ENCODE peak calls at places on chromosomes 13 and 19, in ten cellular contexts. H is WTC11; Y is GM12865; Z is HFFc6; F is glutamatergic neuron; U is tibial artery; O is Calu3; B is CD4-positive, alpha-beta T cell; I is tibial nerve; S is DND-41. P is an unnamed sample.

GRCh38 chr13:47326061-47326460 is 429.2 kb upstream of the HTR2A start:
- DNase-seq in I (no peak), O (no peak), U (no peak), Z (peak), H (no peak), B (no peak), F (no peak), Y (no peak), S (no peak), P (no peak)

GRCh38 chr19:38769635-38770211 is 3.6 kb downstream of the LGALS7 start:
- DNase-seq in I (peak), S (no peak), U (peak), H (peak), O (no peak), F (peak), Z (peak), Y (peak), B (peak), P (peak)

GRCh38 chr13:46962286-46962941 is 65.6 kb upstream of the HTR2A start:
- DNase-seq in S (no peak), Z (peak), B (no peak), O (no peak), Y (peak), H (no peak), U (no peak), I (no peak), F (no peak), P (no peak)

GRCh38 chr19:13176345-13176744 is 26.1 kb downstream of the IER2 start:
- DNase-seq in U (no peak), I (no peak), O (no peak), Y (no peak), Z (no peak), F (no peak), B (no peak), H (no peak), S (no peak), P (no peak)

GRCh38 chr13:58953638-58954037 is 1210.1 kb downstream of the DIAPH3 start:
- DNase-seq in S (peak), Z (no peak), O (no peak), I (no peak), B (no peak), H (no peak), Y (peak), U (no peak), F (no peak), P (no peak)

GRCh38 chr13:114185182-114185971 is 6.3 kb downstream of the CFAP97D2 start:
- DNase-seq in I (no peak), U (no peak), B (no peak), Z (no peak), F (no peak), Y (no peak), O (no peak), S (no peak), H (no peak), P (no peak)

GRCh38 chr13:30371649-30372265 is 50.5 kb upstream of the UBE2L5 start:
- DNase-seq in S (peak), Z (peak), Y (peak), I (no peak), F (no peak), B (peak), U (peak), O (peak), H (no peak), P (peak)

GRCh38 chr13:106471957-106472543 is 63.4 kb downstream of the EFNB2 start:
- DNase-seq in B (no peak), H (peak), Z (peak), I (no peak), F (no peak), S (no peak), Y (peak), U (no peak), O (peak), P (no peak)

GRCh38 chr19:53467503-53468262 is at the start of gene ZNF813:
- DNase-seq in Z (peak), S (peak), O (no peak), H (peak), I (peak), Y (peak), B (peak), F (peak), U (peak), P (peak)

GRCh38 chr13:33119022-33119735 is 103.0 kb downstream of the KL start:
- DNase-seq in F (no peak), O (no peak), S (no peak), U (no peak), I (no peak), Z (peak), H (no peak), B (no peak), Y (no peak), P (no peak)

GRCh38 chr19:43755256-43755801 is 567 bp upstream of the SMG9 start:
- DNase-seq in F (peak), I (peak), Z (no peak), Y (peak), U (peak), S (peak), H (peak), B (peak), O (peak), P (peak)

GRCh38 chr13:32537580-32538233 is 888 bp downstream of the N4BP2L2 start:
- DNase-seq in Z (no peak), S (peak), I (no peak), U (peak), B (peak), Y (no peak), H (peak), F (peak), O (peak), P (peak)

GRCh38 chr19:2271516-2272103 is 10.4 kb downstream of the PEAK3 start:
- DNase-seq in S (no peak), U (no peak), Z (peak), B (no peak), I (no peak), Y (no peak), F (no peak), O (no peak), H (peak), P (no peak)

GRCh38 chr13:40409278-40409677 is 257.2 kb downstream of the FOXO1 start:
- DNase-seq in U (no peak), I (no peak), Z (no peak), O (no peak), S (no peak), Y (no peak), B (no peak), H (no peak), F (no peak), P (no peak)

GRCh38 chr19:51142119-51142518 is at the start of gene SIGLEC7:
- DNase-seq in Z (no peak), H (no peak), F (no peak), U (no peak), B (no peak), Y (no peak), I (no peak), S (no peak), O (no peak), P (no peak)

GRCh38 chr13:29763426-29764180 is 86.8 kb downstream of the UBL3 start:
- DNase-seq in U (no peak), B (no peak), I (no peak), O (no peak), Y (peak), F (no peak), Z (no peak), H (no peak), S (no peak), P (no peak)

GRCh38 chr19:33774751-33775150 is 21.9 kb upstream of the KCTD15 start:
- DNase-seq in O (no peak), Y (no peak), Z (no peak), B (no peak), F (no peak), U (no peak), H (no peak), I (no peak), S (no peak), P (no peak)

GRCh38 chr13:31930901-31931522 is 100.6 kb upstream of the FRY start:
- DNase-seq in I (no peak), U (no peak), Z (no peak), S (no peak), Y (peak), B (no peak), H (no peak), F (no peak), O (no peak), P (peak)

GRCh38 chr13:28983661-28984060 is 163.5 kb downstream of the MTUS2 start:
- DNase-seq in H (no peak), Z (no peak), I (no peak), B (no peak), Y (no peak), F (no peak), U (no peak), O (no peak), S (no peak), P (no peak)

GRCh38 chr13:59468396-59468795 is 695.3 kb downstream of the DIAPH3 start:
- DNase-seq in U (no peak), O (no peak), B (no peak), Y (no peak), Z (no peak), H (no peak), F (no peak), S (no peak), I (no peak), P (no peak)

GRCh38 chr13:95258098-95258497 is 43.2 kb downstream of the ABCC4 start:
- DNase-seq in H (no peak), S (no peak), Y (no peak), B (no peak), I (no peak), O (no peak), Z (no peak), U (no peak), F (no peak), P (no peak)

GRCh38 chr13:105984236-105984635 is 551.2 kb downstream of the EFNB2 start:
- DNase-seq in U (no peak), B (no peak), I (no peak), Y (no peak), H (no peak), Z (no peak), O (no peak), F (no peak), S (no peak), P (no peak)

GRCh38 chr13:94186470-94186869 is 293.0 kb downstream of the DCT start:
- DNase-seq in B (no peak), U (no peak), F (no peak), O (no peak), H (no peak), Z (no peak), I (no peak), S (no peak), Y (no peak), P (no peak)

GRCh38 chr19:50453243-50453642 is 20.6 kb downstream of the MYBPC2 start:
- DNase-seq in H (no peak), F (no peak), Z (no peak), O (no peak), Y (no peak), U (no peak), B (no peak), S (no peak), I (no peak), P (no peak)

GRCh38 chr13:41691276-41691675 is 233.9 kb downstream of the RGCC start:
- DNase-seq in F (no peak), U (no peak), H (no peak), Z (no peak), B (no peak), I (no peak), Y (no peak), S (no peak), O (no peak), P (no peak)

GRCh38 chr19:40588110-40588854 is 11.6 kb downstream of the SHKBP1 start:
- DNase-seq in B (no peak), Z (no peak), H (no peak), Y (no peak), U (no peak), F (no peak), I (no peak), O (no peak), S (no peak), P (no peak)

GRCh38 chr19:50838239-50838638 is 4.9 kb upstream of the KLK15 start:
- DNase-seq in S (no peak), O (peak), I (no peak), Y (peak), F (no peak), Z (no peak), U (no peak), H (no peak), B (no peak), P (no peak)

GRCh38 chr19:40257096-40257517 is 28.0 kb downstream of the AKT2 start:
- DNase-seq in H (no peak), B (no peak), I (no peak), U (no peak), Y (no peak), F (no peak), O (peak), Z (no peak), S (no peak), P (no peak)

GRCh38 chr19:34274827-34275625 is 20.7 kb downstream of the GARRE1 start:
- DNase-seq in O (no peak), H (no peak), Z (peak), F (no peak), S (no peak), Y (no peak), I (no peak), B (no peak), U (no peak), P (no peak)

GRCh38 chr19:3387645-3388589 is 21.5 kb downstream of the NFIC start:
- DNase-seq in B (no peak), Z (no peak), U (peak), S (no peak), I (peak), O (peak), F (no peak), H (no peak), Y (no peak), P (no peak)

GRCh38 chr19:18475762-18476331 is 37.9 kb upstream of the ISYNA1 start:
- DNase-seq in U (no peak), O (no peak), B (no peak), S (no peak), Z (no peak), I (no peak), F (no peak), H (no peak), Y (no peak), P (no peak)

GRCh38 chr19:18476507-18477041 is 38.6 kb upstream of the ISYNA1 start:
- DNase-seq in I (no peak), Y (no peak), U (no peak), H (no peak), Z (no peak), O (no peak), B (no peak), S (no peak), F (no peak), P (no peak)

GRCh38 chr19:18478545-18479311 is 40.8 kb upstream of the ISYNA1 start:
- DNase-seq in O (peak), U (peak), S (peak), F (no peak), B (no peak), I (peak), Y (peak), Z (peak), H (no peak), P (peak)

GRCh38 chr19:18477974-18478373 is 40.0 kb upstream of the ISYNA1 start:
- DNase-seq in I (no peak), S (no peak), O (no peak), B (no peak), Y (no peak), F (peak), U (no peak), H (no peak), Z (no peak), P (no peak)

DNA sequence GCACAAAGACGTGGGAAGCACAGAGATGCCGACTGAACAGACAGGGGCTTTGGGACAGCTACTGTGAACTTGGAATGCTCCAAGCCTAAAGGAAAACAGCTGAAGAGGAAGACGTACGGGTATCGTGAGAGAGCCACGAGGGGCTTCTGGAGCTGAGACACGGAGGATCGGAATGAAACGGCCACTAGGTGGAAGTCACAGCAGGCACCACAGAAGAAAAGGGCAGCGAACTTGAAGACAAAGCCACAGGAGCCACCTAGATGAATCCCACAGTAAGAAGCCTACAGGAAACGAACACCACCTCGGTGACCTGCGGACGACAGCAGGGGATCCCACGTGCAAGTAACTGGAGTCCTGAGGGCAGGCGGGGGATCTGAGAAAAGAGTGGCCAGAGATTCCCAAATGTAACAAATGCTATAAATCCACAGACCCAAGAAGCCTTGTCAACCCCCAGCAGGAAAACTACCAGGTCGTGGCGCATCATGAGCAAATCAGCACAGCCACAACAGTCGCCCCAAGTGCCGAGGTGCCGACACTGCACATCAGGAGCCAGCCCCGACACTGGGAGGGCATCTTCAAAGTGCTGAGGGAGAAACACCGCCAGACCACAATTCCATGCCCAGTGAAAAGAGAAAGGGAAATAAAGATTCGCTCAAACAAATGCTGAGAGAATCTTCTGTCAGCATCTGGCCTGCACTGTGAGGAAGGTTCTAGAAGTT is 39.3 kb upstream of the ISYNA1 start:
- DNase-seq in F (no peak), Z (no peak), Y (no peak), I (no peak), H (no peak), B (no peak), O (no peak), U (no peak), S (no peak), P (peak)
- TF ChIP-seq CTCF in F (peak), Z (peak), Y (no peak), I (no peak), H (no peak), B (no peak), O (no peak), U (no peak), S (no peak), P (no peak)

GRCh38 chr19:35792312-35792711 is 16.9 kb downstream of the ARHGAP33 start:
- DNase-seq in H (no peak), Y (no peak), S (no peak), B (no peak), F (no peak), U (no peak), Z (no peak), O (no peak), I (no peak), P (no peak)

GRCh38 chr19:35791814-35792279 is 16.5 kb downstream of the ARHGAP33 start:
- DNase-seq in Y (no peak), Z (no peak), U (no peak), S (no peak), B (no peak), F (no peak), H (no peak), I (no peak), O (no peak), P (no peak)

GRCh38 chr19:35789978-35790944 is 14.9 kb downstream of the ARHGAP33 start:
- DNase-seq in S (no peak), Y (no peak), H (no peak), Z (no peak), O (no peak), U (no peak), F (no peak), I (no peak), B (no peak), P (no peak)

GRCh38 chr19:35792888-35793287 is 17.5 kb downstream of the ARHGAP33 start:
- DNase-seq in F (no peak), H (no peak), Z (no peak), O (no peak), Y (no peak), U (no peak), S (no peak), I (no peak), B (no peak), P (no peak)

DNA sequence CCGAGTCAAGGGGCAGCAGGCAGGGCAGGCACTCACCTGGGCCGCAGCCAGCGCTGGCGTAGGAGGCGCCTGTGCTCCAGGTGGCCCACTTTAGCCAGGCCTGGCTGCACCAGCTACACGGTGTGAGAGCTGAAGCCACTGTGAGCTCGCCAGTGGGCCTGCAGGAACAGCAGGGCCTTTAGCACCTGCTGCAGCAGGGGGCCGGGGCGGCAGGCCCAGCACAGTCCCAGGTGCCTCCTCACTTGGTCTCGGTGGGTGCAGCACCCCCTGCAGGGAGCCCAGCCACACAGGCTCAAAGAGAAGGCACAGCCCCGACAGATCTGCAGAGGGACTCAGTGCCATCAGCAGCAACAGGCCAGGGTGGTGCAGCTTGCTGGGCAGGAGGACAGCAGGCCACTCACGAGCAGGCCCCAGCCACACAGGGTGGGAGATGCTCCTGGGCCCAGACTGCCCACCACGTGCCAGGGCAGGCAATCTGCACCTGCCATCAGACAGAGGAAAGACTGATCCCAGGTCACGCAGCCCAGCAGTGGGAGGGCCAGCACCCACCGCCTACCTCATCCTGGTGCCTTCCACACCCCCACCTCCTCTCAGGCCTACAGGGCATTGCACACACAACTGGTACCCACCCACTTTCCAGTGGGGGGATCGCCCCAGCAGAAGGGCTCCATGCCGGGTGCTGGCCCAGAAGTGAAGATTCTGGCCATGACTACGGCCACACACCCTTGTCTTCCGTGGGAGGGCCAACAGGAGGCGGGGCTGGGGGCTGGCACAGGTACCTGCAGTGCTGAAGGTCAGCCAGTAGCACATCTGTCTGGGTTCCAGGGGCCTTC is 15.8 kb downstream of the ARHGAP33 start:
- DNase-seq in U (no peak), S (peak), Y (peak), I (no peak), F (no peak), O (no peak), H (no peak), Z (no peak), B (no peak), P (peak)
- TF ChIP-seq CTCF in U (no peak), S (peak), Y (peak), I (no peak), F (no peak), O (no peak), H (no peak), Z (peak), B (no peak), P (no peak)

DNA sequence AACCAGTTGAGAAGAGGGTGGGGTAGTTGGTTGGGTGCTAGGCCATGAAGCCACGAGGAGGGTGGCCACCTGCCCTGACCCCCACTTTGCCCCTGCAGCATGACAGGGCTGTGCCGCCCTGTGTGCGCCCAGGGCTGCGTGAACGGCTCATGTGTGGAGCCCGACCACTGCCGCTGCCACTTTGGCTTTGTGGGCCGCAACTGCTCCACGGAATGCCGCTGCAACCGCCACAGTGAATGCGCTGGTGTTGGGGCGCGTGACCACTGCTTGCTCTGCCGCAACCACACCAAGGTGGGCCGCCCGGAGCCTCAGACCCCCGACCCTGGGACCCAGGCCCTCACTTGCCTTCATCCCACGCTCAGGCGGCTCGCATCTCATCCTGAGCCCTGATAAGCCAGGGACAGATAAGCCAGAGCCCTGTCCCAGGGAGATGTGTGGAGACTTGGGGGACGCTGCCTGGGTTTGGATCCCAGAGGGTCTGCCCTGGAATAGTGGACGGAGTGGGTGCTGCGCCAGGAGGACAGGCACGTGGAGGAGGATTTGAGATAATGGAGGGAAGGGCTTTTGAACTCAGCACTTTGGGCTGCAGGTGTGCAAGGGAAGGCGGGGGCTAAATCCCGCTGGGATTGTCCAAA is 20.5 kb downstream of the CNFN start:
- DNase-seq in I (no peak), Z (no peak), S (no peak), F (no peak), H (no peak), O (no peak), B (no peak), Y (no peak), U (no peak), P (no peak)
- TF ChIP-seq CTCF in I (no peak), Z (no peak), S (no peak), F (no peak), H (no peak), O (no peak), B (no peak), Y (no peak), U (no peak), P (no peak)

DNA sequence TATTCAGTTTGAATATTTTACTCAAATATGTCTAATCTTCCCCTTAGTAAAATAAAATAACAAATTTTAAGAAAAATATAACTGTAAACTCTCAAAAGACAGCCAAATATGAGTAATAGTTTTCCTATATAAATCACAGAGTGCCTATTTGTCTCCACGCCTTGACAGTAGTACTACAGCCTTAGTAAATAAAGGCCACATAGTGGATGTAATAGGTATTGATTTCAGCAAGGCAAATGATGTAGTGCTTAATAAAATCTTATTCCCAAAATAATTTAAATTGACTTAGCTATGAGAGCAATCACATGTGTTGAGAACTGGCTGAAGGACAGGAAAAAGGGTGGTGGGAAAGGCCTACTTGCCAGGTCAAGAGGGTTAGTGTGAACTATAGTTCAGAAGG is 747.2 kb downstream of the OLFM4 start:
- DNase-seq in I (no peak), B (no peak), Y (no peak), S (no peak), U (no peak), O (no peak), Z (no peak), F (no peak), H (no peak), P (no peak)
- TF ChIP-seq CTCF in I (no peak), B (no peak), Y (no peak), S (no peak), U (no peak), O (no peak), Z (no peak), F (peak), H (no peak), P (no peak)

P was measured in activated CD8-positive, alpha-beta T cell treated with anti-CD3 and anti-CD28 coated beads for 36 hours.